ENCODE peak calls at places on chromosomes 6 and 20, in five cellular contexts. One of them, this sample, is unnamed.
A peak's percentile ranks its signal among the peaks of the same experiment; 100 is the strongest.

GRCh38 chr20:50877232-50877631 is 54.0 kb downstream of the ADNP start:
- DNase-seq in fibroblast of lung: no peak
- DNase-seq in MCF 10A: no peak
- DNase-seq in stomach: no peak
- DNase-seq in natural killer cell: no peak
- DNase-seq in this sample: no peak

GRCh38 chr6:151205971-151206600 is 33.7 kb upstream of the AKAP12 start:
- DNase-seq in fibroblast of lung: no peak
- DNase-seq in stomach: no peak
- DNase-seq in natural killer cell: no peak
- DNase-seq in MCF 10A: peak; percentile 8
- DNase-seq in this sample: no peak

GRCh38 chr6:65191412-65191811 is 515.6 kb downstream of the EYS start:
- DNase-seq in natural killer cell: no peak
- DNase-seq in stomach: no peak
- DNase-seq in fibroblast of lung: no peak
- DNase-seq in MCF 10A: no peak
- DNase-seq in this sample: no peak

GRCh38 chr6:14727494-14728395 is 518.1 kb upstream of the JARID2 start:
- DNase-seq in MCF 10A: no peak
- DNase-seq in natural killer cell: no peak
- DNase-seq in stomach: no peak
- DNase-seq in fibroblast of lung: no peak
- DNase-seq in this sample: no peak

GRCh38 chr20:21262812-21263211 is 40.3 kb upstream of the XRN2 start:
- DNase-seq in MCF 10A: peak; percentile 49
- DNase-seq in stomach: no peak
- DNase-seq in natural killer cell: no peak
- DNase-seq in fibroblast of lung: no peak
- DNase-seq in this sample: no peak

GRCh38 chr6:3305216-3305565 is 46.4 kb downstream of the PSMG4 start:
- DNase-seq in MCF 10A: no peak
- DNase-seq in stomach: no peak
- DNase-seq in natural killer cell: no peak
- DNase-seq in fibroblast of lung: no peak
- DNase-seq in this sample: no peak

GRCh38 chr6:41216616-41217015 is 11.5 kb upstream of the TREML4 start:
- DNase-seq in MCF 10A: no peak
- DNase-seq in natural killer cell: no peak
- DNase-seq in fibroblast of lung: no peak
- DNase-seq in stomach: no peak
- DNase-seq in this sample: no peak

GRCh38 chr6:163554663-163555062 is 140.1 kb downstream of the QKI start:
- DNase-seq in MCF 10A: peak; percentile 66
- DNase-seq in fibroblast of lung: peak; percentile 16
- DNase-seq in stomach: peak; percentile 59
- DNase-seq in natural killer cell: peak; percentile 48
- DNase-seq in this sample: no peak

GRCh38 chr6:20211941-20212391 is 303 bp downstream of the MBOAT1 start:
- DNase-seq in stomach: peak; percentile 60
- DNase-seq in MCF 10A: peak; percentile 57
- DNase-seq in natural killer cell: no peak
- DNase-seq in fibroblast of lung: peak; percentile 43
- DNase-seq in this sample: peak; percentile 36

GRCh38 chr6:56772737-56773184 is 130.1 kb upstream of the DST start:
- DNase-seq in MCF 10A: peak; percentile 79
- DNase-seq in natural killer cell: no peak
- DNase-seq in stomach: no peak
- DNase-seq in fibroblast of lung: peak; percentile 89
- DNase-seq in this sample: no peak

GRCh38 chr20:57708694-57709673 is 831 bp downstream of the PMEPA1 start:
- DNase-seq in stomach: no peak
- DNase-seq in fibroblast of lung: no peak
- DNase-seq in natural killer cell: no peak
- DNase-seq in MCF 10A: no peak
- DNase-seq in this sample: peak; percentile 42

GRCh38 chr6:132065556-132065955 is 114.4 kb upstream of the CCN2 start:
- DNase-seq in natural killer cell: no peak
- DNase-seq in stomach: no peak
- DNase-seq in fibroblast of lung: peak; percentile 63
- DNase-seq in MCF 10A: peak; percentile 8
- DNase-seq in this sample: no peak

GRCh38 chr6:168247456-168248147 is 72.0 kb downstream of the DACT2 start:
- DNase-seq in stomach: peak; percentile 68
- DNase-seq in fibroblast of lung: no peak
- DNase-seq in MCF 10A: peak; percentile 9
- DNase-seq in natural killer cell: no peak
- DNase-seq in this sample: no peak

GRCh38 chr20:11553603-11554002 is 364.1 kb upstream of the BTBD3 start:
- DNase-seq in MCF 10A: peak; percentile 30
- DNase-seq in fibroblast of lung: no peak
- DNase-seq in stomach: no peak
- DNase-seq in natural killer cell: no peak
- DNase-seq in this sample: no peak

GRCh38 chr6:169780571-169781091 is 29.2 kb downstream of the ERMARD start:
- DNase-seq in stomach: no peak
- DNase-seq in natural killer cell: no peak
- DNase-seq in MCF 10A: peak; percentile 82
- DNase-seq in fibroblast of lung: peak; percentile 71
- DNase-seq in this sample: no peak

GRCh38 chr20:4406627-4407026 is 315.1 kb upstream of the PRND start:
- DNase-seq in fibroblast of lung: peak; percentile 95
- DNase-seq in MCF 10A: peak; percentile 92
- DNase-seq in natural killer cell: no peak
- DNase-seq in stomach: no peak
- DNase-seq in this sample: no peak

GRCh38 chr6:23650676-23651075 is 475.3 kb upstream of the NRSN1 start:
- DNase-seq in fibroblast of lung: no peak
- DNase-seq in stomach: no peak
- DNase-seq in natural killer cell: no peak
- DNase-seq in MCF 10A: no peak
- DNase-seq in this sample: no peak

GRCh38 chr6:157097255-157097936 is 225.9 kb downstream of the TMEM242 start:
- DNase-seq in natural killer cell: no peak
- DNase-seq in MCF 10A: no peak
- DNase-seq in fibroblast of lung: no peak
- DNase-seq in stomach: no peak
- DNase-seq in this sample: no peak

GRCh38 chr20:38172344-38172743 is 7.3 kb upstream of the TGM2 start:
- DNase-seq in natural killer cell: no peak
- DNase-seq in MCF 10A: no peak
- DNase-seq in stomach: no peak
- DNase-seq in fibroblast of lung: peak; percentile 65
- DNase-seq in this sample: no peak

GRCh38 chr6:17281497-17282481 is 628 bp downstream of the RBM24 start:
- DNase-seq in natural killer cell: no peak
- DNase-seq in stomach: no peak
- DNase-seq in MCF 10A: no peak
- DNase-seq in fibroblast of lung: peak; percentile 40
- DNase-seq in this sample: no peak

GRCh38 chr6:112639436-112639835 is 292.3 kb downstream of the RFPL4B start:
- DNase-seq in MCF 10A: peak; percentile 24
- DNase-seq in stomach: no peak
- DNase-seq in fibroblast of lung: peak; percentile 76
- DNase-seq in natural killer cell: no peak
- DNase-seq in this sample: no peak

GRCh38 chr6:126804255-126805064 is 314.0 kb upstream of the RSPO3 start:
- DNase-seq in fibroblast of lung: peak; percentile 30
- DNase-seq in natural killer cell: no peak
- DNase-seq in MCF 10A: peak; percentile 62
- DNase-seq in stomach: no peak
- DNase-seq in this sample: no peak

GRCh38 chr6:139376604-139377218 is 2.3 kb upstream of the CITED2 start:
- DNase-seq in fibroblast of lung: peak; percentile 68
- DNase-seq in MCF 10A: peak; percentile 90
- DNase-seq in natural killer cell: no peak
- DNase-seq in stomach: peak; percentile 82
- DNase-seq in this sample: no peak

GRCh38 chr6:24547243-24547642 is 52.5 kb downstream of the ALDH5A1 start:
- DNase-seq in MCF 10A: no peak
- DNase-seq in natural killer cell: no peak
- DNase-seq in stomach: no peak
- DNase-seq in fibroblast of lung: peak; percentile 5
- DNase-seq in this sample: no peak

GRCh38 chr6:14945461-14946210 is 300.2 kb upstream of the JARID2 start:
- DNase-seq in stomach: no peak
- DNase-seq in natural killer cell: no peak
- DNase-seq in MCF 10A: no peak
- DNase-seq in fibroblast of lung: no peak
- DNase-seq in this sample: no peak

GRCh38 chr6:46129634-46130505 is at the start of gene ENPP4:
- DNase-seq in stomach: peak; percentile 91
- DNase-seq in natural killer cell: peak; percentile 82
- DNase-seq in MCF 10A: no peak
- DNase-seq in fibroblast of lung: peak; percentile 63
- DNase-seq in this sample: peak; percentile 76
- TF ChIP-seq CTCF in stomach: peak; percentile 5
- TF ChIP-seq CTCF in natural killer cell: no peak
- TF ChIP-seq CTCF in MCF 10A: no peak
- TF ChIP-seq CTCF in fibroblast of lung: no peak
- TF ChIP-seq CTCF in this sample: no peak

GRCh38 chr6:51569594-51569993 is 517.8 kb downstream of the PKHD1 start:
- DNase-seq in natural killer cell: no peak
- DNase-seq in stomach: no peak
- DNase-seq in fibroblast of lung: no peak
- DNase-seq in MCF 10A: no peak
- DNase-seq in this sample: no peak
- TF ChIP-seq CTCF in natural killer cell: no peak
- TF ChIP-seq CTCF in stomach: no peak
- TF ChIP-seq CTCF in fibroblast of lung: no peak
- TF ChIP-seq CTCF in MCF 10A: no peak
- TF ChIP-seq CTCF in this sample: no peak

GRCh38 chr6:130961148-130961547 is 101.9 kb downstream of the EPB41L2 start:
- DNase-seq in MCF 10A: no peak
- DNase-seq in fibroblast of lung: peak; percentile 55
- DNase-seq in natural killer cell: no peak
- DNase-seq in stomach: no peak
- DNase-seq in this sample: no peak

GRCh38 chr6:130955755-130956154 is 107.3 kb downstream of the EPB41L2 start:
- DNase-seq in stomach: no peak
- DNase-seq in MCF 10A: no peak
- DNase-seq in fibroblast of lung: no peak
- DNase-seq in natural killer cell: no peak
- DNase-seq in this sample: no peak

GRCh38 chr6:130962951-130963350 is 100.1 kb downstream of the EPB41L2 start:
- DNase-seq in natural killer cell: no peak
- DNase-seq in fibroblast of lung: no peak
- DNase-seq in stomach: no peak
- DNase-seq in MCF 10A: no peak
- DNase-seq in this sample: no peak

GRCh38 chr6:130958468-130958867 is 104.6 kb downstream of the EPB41L2 start:
- DNase-seq in fibroblast of lung: peak; percentile 81
- DNase-seq in MCF 10A: no peak
- DNase-seq in natural killer cell: no peak
- DNase-seq in stomach: no peak
- DNase-seq in this sample: no peak

DNA sequence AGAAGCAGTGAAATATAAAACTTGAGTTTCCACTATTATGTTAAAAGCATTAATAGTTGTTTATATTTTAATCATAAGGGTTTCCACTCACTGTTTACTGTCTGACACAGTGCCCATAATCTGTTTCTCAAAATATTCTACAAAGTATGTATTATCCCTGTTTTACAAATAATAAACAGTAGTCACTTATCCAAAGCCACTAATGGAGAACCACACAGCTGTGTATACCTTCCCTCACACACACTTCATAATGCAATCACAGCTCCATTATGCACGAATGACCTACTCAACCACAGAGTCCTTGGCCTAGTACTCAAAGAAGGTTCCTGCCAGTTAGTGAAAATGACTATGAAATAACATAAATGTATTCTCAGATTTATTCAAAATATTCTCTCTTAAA is 103.1 kb downstream of the EPB41L2 start:
- DNase-seq in stomach: no peak
- DNase-seq in fibroblast of lung: peak; percentile 51
- DNase-seq in MCF 10A: no peak
- DNase-seq in natural killer cell: no peak
- DNase-seq in this sample: no peak
- TF ChIP-seq CTCF in stomach: no peak
- TF ChIP-seq CTCF in fibroblast of lung: no peak
- TF ChIP-seq CTCF in MCF 10A: no peak
- TF ChIP-seq CTCF in natural killer cell: no peak
- TF ChIP-seq CTCF in this sample: no peak

GRCh38 chr6:125304970-125305369 is 3.2 kb upstream of the HDDC2 start:
- DNase-seq in natural killer cell: no peak
- DNase-seq in MCF 10A: no peak
- DNase-seq in stomach: no peak
- DNase-seq in fibroblast of lung: no peak
- DNase-seq in this sample: no peak
- TF ChIP-seq CTCF in natural killer cell: no peak
- TF ChIP-seq CTCF in MCF 10A: no peak
- TF ChIP-seq CTCF in stomach: no peak
- TF ChIP-seq CTCF in fibroblast of lung: no peak
- TF ChIP-seq CTCF in this sample: no peak

This sample was measured in activated B cell treated with CpG ODN at 0.5 μM for 24 hours.